ENCODE peak calls at places on chromosomes 7 and 10, in four cellular contexts. J is mesendoderm, L is left ventricle myocardium inferior, B is Panc1. W is an unnamed sample.

GRCh38 chr7:14321947-14322346 is 332.5 kb upstream of the ETV1 start:
- DNase-seq in J (no peak), B (no peak), L (no peak), W (no peak)

GRCh38 chr7:73704640-73705550 is 14.6 kb downstream of the STX1A start:
- DNase-seq in B (peak; percentile 90), J (no peak), L (no peak), W (peak; percentile 38)

GRCh38 chr7:42753322-42753721 is 158.5 kb downstream of the C7orf25 start:
- DNase-seq in J (no peak), L (no peak), B (no peak), W (no peak)

GRCh38 chr10:35946556-35946955 is 304.5 kb upstream of the FZD8 start:
- DNase-seq in L (no peak), B (no peak), J (no peak), W (no peak)

GRCh38 chr7:100575206-100575631 is 1.5 kb upstream of the SAP25 start:
- DNase-seq in L (no peak), J (no peak), B (no peak), W (no peak)

GRCh38 chr7:41977165-41977651 is 259.8 kb downstream of the GLI3 start:
- DNase-seq in J (peak; percentile 80), B (peak; percentile 41), L (no peak), W (no peak)

GRCh38 chr10:104246981-104247380 is 7.7 kb upstream of the GSTO1 start:
- DNase-seq in J (no peak), L (no peak), B (no peak), W (no peak)

GRCh38 chr10:7123719-7124118 is 287.1 kb downstream of the SFMBT2 start:
- DNase-seq in J (no peak), L (no peak), B (no peak), W (no peak)

GRCh38 chr10:116451956-116452720 is 24.5 kb downstream of the PNLIPRP3 start:
- DNase-seq in J (no peak), B (no peak), L (no peak), W (no peak)

GRCh38 chr7:104943502-104944343 is 70.3 kb upstream of the KMT2E start:
- DNase-seq in J (peak; percentile 68), L (peak; percentile 40), B (no peak), W (no peak)

GRCh38 chr7:124388751-124389150 is 355.9 kb upstream of the TMEM229A start:
- DNase-seq in B (no peak), L (no peak), J (no peak), W (no peak)

GRCh38 chr7:158495780-158496179 is 91.8 kb downstream of the PTPRN2 start:
- DNase-seq in L (no peak), J (peak; percentile 71), B (no peak), W (no peak)

GRCh38 chr7:80247144-80247543 is 112.5 kb downstream of the GNAI1 start:
- DNase-seq in J (no peak), B (no peak), L (no peak), W (no peak)

GRCh38 chr7:93890464-93891068 is at the start of gene TFPI2:
- DNase-seq in J (peak; percentile 84), L (peak; percentile 21), B (no peak), W (peak; percentile 75)

GRCh38 chr7:64736575-64736974 is 57.7 kb upstream of the ZNF138 start:
- DNase-seq in J (no peak), L (no peak), B (no peak), W (no peak)

GRCh38 chr7:37705976-37706375 is 22.4 kb downstream of the GPR141 start:
- DNase-seq in L (no peak), B (no peak), J (peak; percentile 12), W (no peak)

GRCh38 chr7:36852017-36852416 is 127.7 kb upstream of the AOAH start:
- DNase-seq in B (no peak), J (no peak), L (no peak), W (no peak)

GRCh38 chr7:45663965-45664623 is 89.9 kb downstream of the ADCY1 start:
- DNase-seq in J (no peak), B (no peak), L (no peak), W (no peak)

GRCh38 chr10:4450981-4451501 is 375.0 kb upstream of the AKR1E2 start:
- DNase-seq in L (no peak), B (no peak), J (peak; percentile 71), W (no peak)

GRCh38 chr10:132502544-132503300 is 34.9 kb upstream of the INPP5A start:
- DNase-seq in L (no peak), J (no peak), B (no peak), W (no peak)

GRCh38 chr10:31905586-31905985 is 23.0 kb downstream of the ARHGAP12 start:
- DNase-seq in L (no peak), B (no peak), J (no peak), W (no peak)

GRCh38 chr7:28200598-28200997 is 20.0 kb upstream of the JAZF1 start:
- DNase-seq in B (no peak), L (no peak), J (no peak), W (no peak)

GRCh38 chr10:68231106-68231901 is 609 bp downstream of the ATOH7 start:
- DNase-seq in J (peak; percentile 85), L (peak; percentile 63), B (peak; percentile 48), W (peak; percentile 65)

GRCh38 chr7:120741371-120742042 is 116.4 kb downstream of the TSPAN12 start:
- DNase-seq in B (no peak), J (no peak), L (no peak), W (no peak)

GRCh38 chr7:88480901-88481300 is 174.2 kb upstream of the STEAP4 start:
- DNase-seq in L (no peak), B (no peak), J (no peak), W (no peak)

GRCh38 chr10:12980080-12980656 is 21.3 kb downstream of the CCDC3 start:
- DNase-seq in L (no peak), J (no peak), B (no peak), W (no peak)

GRCh38 chr10:12980713-12981306 is 20.7 kb downstream of the CCDC3 start:
- DNase-seq in B (no peak), J (no peak), L (no peak), W (no peak)

GRCh38 chr10:12985347-12985746 is 16.2 kb downstream of the CCDC3 start:
- DNase-seq in J (no peak), L (no peak), B (no peak), W (no peak)

GRCh38 chr10:12981570-12981969 is 19.9 kb downstream of the CCDC3 start:
- DNase-seq in J (no peak), L (no peak), B (peak; percentile 48), W (no peak)

DNA sequence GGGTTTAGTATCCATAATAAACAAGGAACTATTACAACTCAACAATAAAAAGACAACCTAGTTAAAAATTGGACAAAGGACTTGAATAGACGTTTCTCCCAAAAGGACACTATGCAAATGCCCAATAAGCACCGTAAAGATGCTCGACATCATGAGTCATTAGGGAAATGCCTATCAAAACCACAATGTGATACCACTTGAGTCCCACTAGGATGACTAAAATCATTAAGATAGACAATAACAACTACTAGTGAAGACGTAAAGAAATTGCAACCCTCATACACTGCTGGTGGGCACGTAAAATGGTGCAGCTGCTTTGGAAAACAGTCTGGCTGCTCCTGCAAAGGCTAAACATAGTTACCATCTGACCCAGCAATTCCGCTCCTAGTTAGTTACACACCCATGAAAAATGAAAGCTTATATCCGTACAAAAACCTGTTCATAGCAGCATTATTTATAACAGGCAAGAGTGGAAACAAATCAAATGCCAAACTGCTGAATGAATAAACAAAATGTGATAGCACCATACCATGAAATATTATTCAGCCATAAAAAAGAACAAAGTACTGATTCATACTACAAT is 17.3 kb downstream of the CCDC3 start:
- DNase-seq in J (no peak), B (no peak), L (no peak), W (no peak)
- H3K27ac ChIP-seq in J (no peak overlapping the region), B (no peak overlapping the region), L (no peak overlapping the region), W (no peak overlapping the region)

GRCh38 chr7:135798104-135798503 is 49.5 kb upstream of the FAM180A start:
- DNase-seq in L (no peak), J (no peak), B (no peak), W (no peak)
- H3K4me1 ChIP-seq in L (peaks cover 32% of the 10 kb centered on the region), J (no peaks in the 10 kb centered on the region), B (peaks cover 5% of the 10 kb centered on the region), W (peaks cover 7% of the 10 kb centered on the region)

GRCh38 chr7:16936626-16937422 is 55.0 kb upstream of the AGR3 start:
- DNase-seq in L (no peak), J (no peak), B (no peak), W (no peak)
- H3K27ac ChIP-seq in L (no peak overlapping the region), J (no peak overlapping the region), B (no peak overlapping the region), W (no peak overlapping the region)

GRCh38 chr7:137958593-137959431 is 43.1 kb downstream of the CREB3L2 start:
- DNase-seq in L (no peak), B (no peak), J (no peak), W (no peak)
- H3K4me1 ChIP-seq in L (peaks cover 78% of the 10 kb centered on the region), B (peaks cover 11% of the 10 kb centered on the region), J (peaks cover 10% of the 10 kb centered on the region), W (peaks cover 50% of the 10 kb centered on the region)

DNA sequence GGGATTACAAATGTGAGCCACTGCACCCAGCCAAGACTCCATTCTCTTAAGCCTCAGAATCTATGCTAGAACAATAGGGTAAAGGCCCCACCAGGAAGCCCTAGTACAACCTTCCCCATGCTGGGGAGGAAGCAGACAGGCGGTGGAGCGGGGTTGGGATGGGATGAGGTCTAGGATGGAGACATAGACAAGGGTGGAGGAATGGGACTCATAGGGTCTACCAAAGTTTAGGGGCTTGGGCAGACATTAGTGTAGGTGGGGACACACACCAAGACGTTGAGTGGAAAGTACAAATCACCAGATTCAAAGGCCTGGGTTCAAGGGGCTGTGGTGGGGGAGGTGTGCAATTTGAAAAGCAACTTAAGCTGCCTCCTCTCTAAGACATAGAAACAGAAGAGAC is 19.3 kb downstream of the PRSS2 start:
- DNase-seq in J (no peak), L (no peak), B (no peak), W (no peak)
- H3K27ac ChIP-seq in J (no peak overlapping the region), L (no peak overlapping the region), B (no peak overlapping the region), W (no peak overlapping the region)

W was measured in ascending aorta.